ENCODE peak calls at places on chromosomes 6 and 20, in six cellular contexts. One of them, this sample, is unnamed.

GRCh38 chr6:28158318-28158717 is 16.6 kb downstream of the ZKSCAN8 start:
- DNase-seq in neuronal stem cell: no peak
- DNase-seq in H1: no peak
- DNase-seq in mesendoderm: no peak
- DNase-seq in H9: no peak
- DNase-seq in IMR-90: no peak
- DNase-seq in this sample: no peak

GRCh38 chr6:111898452-111898851 is 25.2 kb upstream of the FYN start:
- DNase-seq in H1: no peak
- DNase-seq in neuronal stem cell: no peak
- DNase-seq in mesendoderm: peak
- DNase-seq in IMR-90: no peak
- DNase-seq in H9: no peak
- DNase-seq in this sample: no peak

GRCh38 chr6:161736796-161737292 is 463.0 kb upstream of the AGPAT4 start:
- DNase-seq in neuronal stem cell: no peak
- DNase-seq in IMR-90: no peak
- DNase-seq in mesendoderm: no peak
- DNase-seq in H1: no peak
- DNase-seq in H9: peak
- DNase-seq in this sample: no peak

GRCh38 chr6:37357860-37358259 is 4.1 kb downstream of the RNF8 start:
- DNase-seq in neuronal stem cell: no peak
- DNase-seq in H9: no peak
- DNase-seq in IMR-90: no peak
- DNase-seq in H1: no peak
- DNase-seq in mesendoderm: no peak
- DNase-seq in this sample: no peak

GRCh38 chr6:75171581-75172360 is 34.1 kb downstream of the COL12A1 start:
- DNase-seq in neuronal stem cell: no peak
- DNase-seq in mesendoderm: no peak
- DNase-seq in H1: no peak
- DNase-seq in H9: no peak
- DNase-seq in IMR-90: peak
- DNase-seq in this sample: no peak

GRCh38 chr20:53142225-53142624 is 170.1 kb downstream of the TSHZ2 start:
- DNase-seq in neuronal stem cell: no peak
- DNase-seq in mesendoderm: no peak
- DNase-seq in H9: no peak
- DNase-seq in H1: no peak
- DNase-seq in IMR-90: no peak
- DNase-seq in this sample: no peak

GRCh38 chr6:39753745-39754084 is 28.5 kb upstream of the KIF6 start:
- DNase-seq in IMR-90: no peak
- DNase-seq in mesendoderm: no peak
- DNase-seq in H9: no peak
- DNase-seq in H1: no peak
- DNase-seq in neuronal stem cell: no peak
- DNase-seq in this sample: peak

GRCh38 chr6:27293436-27294152 is 18.5 kb downstream of the POM121L2 start:
- DNase-seq in neuronal stem cell: no peak
- DNase-seq in mesendoderm: peak
- DNase-seq in H1: no peak
- DNase-seq in H9: peak
- DNase-seq in IMR-90: peak
- DNase-seq in this sample: peak

GRCh38 chr6:54702772-54703171 is 143.8 kb upstream of the FAM83B start:
- DNase-seq in mesendoderm: no peak
- DNase-seq in H1: no peak
- DNase-seq in H9: no peak
- DNase-seq in neuronal stem cell: no peak
- DNase-seq in IMR-90: no peak
- DNase-seq in this sample: no peak

GRCh38 chr6:125512621-125513020 is 210.9 kb upstream of the HDDC2 start:
- DNase-seq in H1: no peak
- DNase-seq in H9: peak
- DNase-seq in IMR-90: no peak
- DNase-seq in neuronal stem cell: no peak
- DNase-seq in mesendoderm: peak
- DNase-seq in this sample: no peak

GRCh38 chr20:9156529-9157280 is 87.8 kb downstream of the PLCB4 start:
- DNase-seq in H9: no peak
- DNase-seq in H1: no peak
- DNase-seq in mesendoderm: no peak
- DNase-seq in IMR-90: peak
- DNase-seq in neuronal stem cell: no peak
- DNase-seq in this sample: peak

GRCh38 chr6:37077459-37078296 is 72.2 kb downstream of the FGD2 start:
- DNase-seq in neuronal stem cell: no peak
- DNase-seq in H1: no peak
- DNase-seq in mesendoderm: peak
- DNase-seq in IMR-90: peak
- DNase-seq in H9: peak
- DNase-seq in this sample: peak

GRCh38 chr6:68638225-68638900 is 3.3 kb downstream of the ADGRB3 start:
- DNase-seq in IMR-90: peak
- DNase-seq in neuronal stem cell: peak
- DNase-seq in H9: no peak
- DNase-seq in H1: no peak
- DNase-seq in mesendoderm: no peak
- DNase-seq in this sample: peak

GRCh38 chr6:65709099-65709830 is 2.2 kb upstream of the EYS start:
- DNase-seq in IMR-90: no peak
- DNase-seq in mesendoderm: no peak
- DNase-seq in H1: no peak
- DNase-seq in neuronal stem cell: no peak
- DNase-seq in H9: no peak
- DNase-seq in this sample: no peak

GRCh38 chr20:51095755-51096509 is 73.0 kb upstream of the KCNG1 start:
- DNase-seq in H1: no peak
- DNase-seq in neuronal stem cell: peak
- DNase-seq in IMR-90: no peak
- DNase-seq in H9: no peak
- DNase-seq in mesendoderm: peak
- DNase-seq in this sample: no peak

GRCh38 chr6:297571-298232 is 5.4 kb downstream of the DUSP22 start:
- DNase-seq in H9: no peak
- DNase-seq in mesendoderm: no peak
- DNase-seq in neuronal stem cell: no peak
- DNase-seq in IMR-90: no peak
- DNase-seq in H1: no peak
- DNase-seq in this sample: no peak

GRCh38 chr6:31227143-31227542 is 44.7 kb downstream of the HLA-C start:
- DNase-seq in mesendoderm: no peak
- DNase-seq in H1: no peak
- DNase-seq in neuronal stem cell: no peak
- DNase-seq in IMR-90: peak
- DNase-seq in H9: no peak
- DNase-seq in this sample: no peak

GRCh38 chr6:31225735-31226134 is 46.2 kb downstream of the HLA-C start:
- DNase-seq in H1: no peak
- DNase-seq in neuronal stem cell: no peak
- DNase-seq in mesendoderm: no peak
- DNase-seq in IMR-90: no peak
- DNase-seq in H9: no peak
- DNase-seq in this sample: no peak

GRCh38 chr6:31222496-31222895 is 49.4 kb downstream of the HLA-C start:
- DNase-seq in H1: no peak
- DNase-seq in mesendoderm: no peak
- DNase-seq in H9: no peak
- DNase-seq in IMR-90: no peak
- DNase-seq in neuronal stem cell: no peak
- DNase-seq in this sample: no peak

GRCh38 chr6:31228484-31228883 is 43.4 kb downstream of the HLA-C start:
- DNase-seq in mesendoderm: no peak
- DNase-seq in neuronal stem cell: no peak
- DNase-seq in H1: no peak
- DNase-seq in IMR-90: no peak
- DNase-seq in H9: no peak
- DNase-seq in this sample: no peak
- H2BK15ac ChIP-seq in mesendoderm: no peak
- H2BK15ac ChIP-seq in neuronal stem cell: no peak
- H2BK15ac ChIP-seq in H1: no peak
- H2BK15ac ChIP-seq in IMR-90: no peak
- H2BK15ac ChIP-seq in H9: no peak
- H2BK15ac ChIP-seq in this sample: no peak

GRCh38 chr6:126811307-126811706 is 307.2 kb upstream of the RSPO3 start:
- DNase-seq in mesendoderm: no peak
- DNase-seq in H9: no peak
- DNase-seq in H1: no peak
- DNase-seq in neuronal stem cell: no peak
- DNase-seq in IMR-90: peak
- DNase-seq in this sample: no peak
- H2BK15ac ChIP-seq in mesendoderm: no peak
- H2BK15ac ChIP-seq in H9: no peak
- H2BK15ac ChIP-seq in H1: no peak
- H2BK15ac ChIP-seq in neuronal stem cell: no peak
- H2BK15ac ChIP-seq in IMR-90: no peak
- H2BK15ac ChIP-seq in this sample: no peak

DNA sequence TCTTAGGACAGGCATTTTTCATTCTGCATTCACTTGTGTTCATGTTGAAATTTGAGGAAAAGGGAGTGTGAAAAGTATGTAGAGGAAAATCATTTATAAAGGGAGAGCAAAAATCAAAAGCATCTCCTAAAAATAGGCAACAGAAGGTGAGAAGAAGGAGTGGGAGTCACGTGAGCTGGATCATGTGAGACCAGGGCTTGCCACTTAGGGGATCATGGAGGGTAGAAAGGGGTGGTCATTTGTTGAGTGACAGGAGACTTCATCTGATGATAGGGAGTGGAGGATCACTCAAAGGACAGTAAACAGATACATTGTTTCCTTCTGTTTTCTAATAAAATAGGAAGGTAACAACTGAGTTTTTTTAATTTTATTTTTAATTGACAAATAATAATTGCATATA is 17.1 kb downstream of the RBM24 start:
- DNase-seq in H1: no peak
- DNase-seq in IMR-90: no peak
- DNase-seq in H9: no peak
- DNase-seq in mesendoderm: no peak
- DNase-seq in neuronal stem cell: no peak
- DNase-seq in this sample: no peak
- H2BK15ac ChIP-seq in H1: no peak
- H2BK15ac ChIP-seq in IMR-90: no peak
- H2BK15ac ChIP-seq in H9: no peak
- H2BK15ac ChIP-seq in mesendoderm: no peak
- H2BK15ac ChIP-seq in neuronal stem cell: no peak
- H2BK15ac ChIP-seq in this sample: no peak

DNA sequence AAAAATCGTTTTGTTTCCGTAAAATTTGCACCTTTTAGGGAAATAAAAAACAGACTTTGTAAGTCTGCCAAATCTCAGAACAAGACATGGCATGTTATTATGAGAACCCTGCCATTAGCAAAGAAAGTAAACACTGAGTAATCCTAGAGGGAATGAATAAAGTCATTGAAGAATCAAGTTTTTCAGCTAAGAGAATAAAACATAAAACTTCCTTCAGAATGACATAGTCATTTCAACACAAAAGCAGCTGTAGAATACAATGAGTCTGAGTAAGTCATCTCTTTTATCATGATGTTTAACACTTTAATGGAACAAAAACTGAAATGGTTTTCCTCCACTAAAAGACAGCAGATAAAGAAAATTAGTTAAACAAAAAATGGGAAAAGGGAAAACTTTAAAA is 10.3 kb upstream of the DST start:
- DNase-seq in H1: no peak
- DNase-seq in IMR-90: peak
- DNase-seq in H9: no peak
- DNase-seq in neuronal stem cell: no peak
- DNase-seq in mesendoderm: no peak
- DNase-seq in this sample: peak
- H2BK15ac ChIP-seq in H1: no peak
- H2BK15ac ChIP-seq in IMR-90: no peak
- H2BK15ac ChIP-seq in H9: no peak
- H2BK15ac ChIP-seq in neuronal stem cell: no peak
- H2BK15ac ChIP-seq in mesendoderm: no peak
- H2BK15ac ChIP-seq in this sample: no peak

DNA sequence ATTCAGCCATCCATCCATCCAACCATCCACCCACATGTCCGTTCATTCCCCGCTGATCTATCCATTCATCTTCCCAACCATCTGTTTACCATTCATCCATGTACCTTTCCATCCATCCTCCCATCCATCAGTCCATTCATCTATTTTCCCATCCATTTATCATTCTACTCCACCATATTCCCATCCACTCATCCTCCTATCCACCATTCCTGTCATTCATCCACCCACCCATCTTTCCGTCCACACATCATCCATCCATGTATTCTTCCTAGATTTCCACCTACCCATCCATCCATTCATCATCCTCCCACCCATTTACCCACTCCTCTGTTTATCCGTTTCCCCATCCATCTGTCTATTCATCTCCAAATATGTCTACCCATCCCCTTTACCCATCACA is 6.8 kb downstream of the BPIFB6 start:
- DNase-seq in neuronal stem cell: no peak
- DNase-seq in mesendoderm: no peak
- DNase-seq in IMR-90: no peak
- DNase-seq in H9: no peak
- DNase-seq in H1: no peak
- DNase-seq in this sample: no peak
- H2BK15ac ChIP-seq in neuronal stem cell: no peak
- H2BK15ac ChIP-seq in mesendoderm: no peak
- H2BK15ac ChIP-seq in IMR-90: no peak
- H2BK15ac ChIP-seq in H9: no peak
- H2BK15ac ChIP-seq in H1: no peak
- H2BK15ac ChIP-seq in this sample: no peak

GRCh38 chr6:84269947-84270733 is 42.7 kb upstream of the CEP162 start:
- DNase-seq in H1: no peak
- DNase-seq in mesendoderm: no peak
- DNase-seq in H9: no peak
- DNase-seq in neuronal stem cell: no peak
- DNase-seq in IMR-90: no peak
- DNase-seq in this sample: no peak
- H2BK15ac ChIP-seq in H1: no peak
- H2BK15ac ChIP-seq in mesendoderm: no peak
- H2BK15ac ChIP-seq in H9: no peak
- H2BK15ac ChIP-seq in neuronal stem cell: no peak
- H2BK15ac ChIP-seq in IMR-90: no peak
- H2BK15ac ChIP-seq in this sample: no peak

GRCh38 chr6:137443901-137444300 is 50.3 kb downstream of the OLIG3 start:
- DNase-seq in mesendoderm: peak
- DNase-seq in H1: no peak
- DNase-seq in neuronal stem cell: no peak
- DNase-seq in H9: peak
- DNase-seq in IMR-90: no peak
- DNase-seq in this sample: no peak
- H2BK15ac ChIP-seq in mesendoderm: no peak
- H2BK15ac ChIP-seq in H1: no peak
- H2BK15ac ChIP-seq in neuronal stem cell: no peak
- H2BK15ac ChIP-seq in H9: no peak
- H2BK15ac ChIP-seq in IMR-90: no peak
- H2BK15ac ChIP-seq in this sample: no peak

GRCh38 chr20:62285722-62286121 is 17.1 kb upstream of the ADRM1 start:
- DNase-seq in IMR-90: no peak
- DNase-seq in mesendoderm: no peak
- DNase-seq in H1: no peak
- DNase-seq in H9: no peak
- DNase-seq in neuronal stem cell: no peak
- DNase-seq in this sample: no peak
- H2BK15ac ChIP-seq in IMR-90: no peak
- H2BK15ac ChIP-seq in mesendoderm: no peak
- H2BK15ac ChIP-seq in H1: no peak
- H2BK15ac ChIP-seq in H9: no peak
- H2BK15ac ChIP-seq in neuronal stem cell: no peak
- H2BK15ac ChIP-seq in this sample: no peak

GRCh38 chr6:32329141-32329540 is 42.6 kb downstream of the TSBP1 start:
- DNase-seq in neuronal stem cell: no peak
- DNase-seq in H1: no peak
- DNase-seq in IMR-90: peak
- DNase-seq in mesendoderm: no peak
- DNase-seq in H9: no peak
- DNase-seq in this sample: no peak
- H2BK15ac ChIP-seq in neuronal stem cell: no peak
- H2BK15ac ChIP-seq in H1: no peak
- H2BK15ac ChIP-seq in IMR-90: no peak
- H2BK15ac ChIP-seq in mesendoderm: no peak
- H2BK15ac ChIP-seq in H9: no peak
- H2BK15ac ChIP-seq in this sample: no peak

This sample was measured in mesenchymal stem cell.